ENCODE peak calls at places on chromosomes 2 and 18, in eight cellular contexts. I, A, R, F, U, E, V and K are unnamed samples.

GRCh38 chr18:45596048-45596447 is 19.2 kb upstream of the SLC14A2 start:
- DNase-seq in U (no peak), E (no peak), A (no peak), F (no peak), V (no peak), R (no peak), I (no peak), K (no peak)

GRCh38 chr2:226511327-226511726 is 288.3 kb downstream of the IRS1 start:
- DNase-seq in R (no peak), A (no peak), V (no peak), E (no peak), F (no peak), U (no peak), I (no peak), K (no peak)

GRCh38 chr2:21687589-21687988 is 563.8 kb downstream of the TDRD15 start:
- DNase-seq in V (no peak), E (peak; percentile 76), F (no peak), I (no peak), U (no peak), A (no peak), R (no peak), K (no peak)

GRCh38 chr2:182858671-182859070 is 7.8 kb downstream of the FRZB start:
- DNase-seq in V (peak; percentile 82), U (no peak), F (peak; percentile 5), E (no peak), I (no peak), A (no peak), R (no peak), K (no peak)

GRCh38 chr2:23627236-23627990 is 242.4 kb downstream of the KLHL29 start:
- DNase-seq in E (no peak), F (no peak), V (no peak), I (no peak), U (no peak), A (no peak), R (no peak), K (no peak)

GRCh38 chr2:231699006-231699405 is 9.3 kb upstream of the PTMA start:
- DNase-seq in A (no peak), E (no peak), U (no peak), I (no peak), V (peak; percentile 78), F (no peak), R (no peak), K (no peak)

GRCh38 chr18:36095936-36096519 is 28.7 kb upstream of the RPRD1A start:
- DNase-seq in F (peak; percentile 64), A (peak; percentile 58), V (peak; percentile 65), U (no peak), I (peak; percentile 63), R (peak; percentile 17), E (peak; percentile 62), K (no peak)

GRCh38 chr2:133130548-133131246 is 437.6 kb downstream of the NCKAP5 start:
- DNase-seq in U (no peak), A (no peak), E (no peak), I (no peak), F (no peak), V (peak; percentile 21), R (no peak), K (no peak)

GRCh38 chr18:75837316-75837715 is 409.8 kb upstream of the SMIM21 start:
- DNase-seq in R (no peak), U (no peak), I (no peak), F (no peak), E (no peak), A (no peak), V (no peak), K (peak; percentile 56)

GRCh38 chr2:32739679-32740078 is 111.8 kb downstream of the TTC27 start:
- DNase-seq in V (no peak), F (no peak), I (no peak), A (no peak), R (no peak), E (no peak), U (no peak), K (no peak)

GRCh38 chr18:2932247-2933181 is 80.4 kb downstream of the LPIN2 start:
- DNase-seq in I (peak; percentile 78), V (peak; percentile 45), E (peak; percentile 69), F (peak; percentile 70), U (no peak), R (peak; percentile 65), A (peak; percentile 81), K (no peak)

GRCh38 chr2:148317598-148317997 is 296.7 kb downstream of the MBD5 start:
- DNase-seq in A (no peak), R (no peak), U (no peak), V (no peak), E (no peak), F (no peak), I (no peak), K (no peak)

GRCh38 chr18:23943104-23943503 is 71.5 kb upstream of the TTC39C start:
- DNase-seq in F (no peak), R (no peak), V (no peak), U (no peak), I (no peak), E (peak; percentile 83), A (no peak), K (no peak)

GRCh38 chr2:124983595-124983994 is 958.5 kb downstream of the CNTNAP5 start:
- DNase-seq in A (no peak), U (no peak), V (peak; percentile 93), R (peak; percentile 35), I (no peak), F (peak; percentile 12), E (no peak), K (no peak)

GRCh38 chr2:167293172-167293781 is 405.0 kb downstream of the XIRP2 start:
- DNase-seq in V (peak; percentile 50), U (peak; percentile 56), E (peak; percentile 18), R (peak; percentile 2), I (peak; percentile 54), F (no peak), A (no peak), K (no peak)

GRCh38 chr2:45888167-45888566 is 236.7 kb downstream of the PRKCE start:
- DNase-seq in I (no peak), U (no peak), E (no peak), V (peak; percentile 33), A (no peak), F (peak; percentile 50), R (no peak), K (no peak)

GRCh38 chr2:176161817-176162626 is 4.9 kb downstream of the HOXD3 start:
- DNase-seq in E (no peak), V (peak; percentile 90), R (no peak), I (no peak), A (no peak), F (peak; percentile 31), U (no peak), K (no peak)

GRCh38 chr2:180979086-180979934 is 1.1 kb upstream of the UBE2E3 start:
- DNase-seq in I (peak; percentile 36), R (no peak), F (peak; percentile 74), U (no peak), A (peak; percentile 8), E (no peak), V (peak; percentile 88), K (no peak)

DNA sequence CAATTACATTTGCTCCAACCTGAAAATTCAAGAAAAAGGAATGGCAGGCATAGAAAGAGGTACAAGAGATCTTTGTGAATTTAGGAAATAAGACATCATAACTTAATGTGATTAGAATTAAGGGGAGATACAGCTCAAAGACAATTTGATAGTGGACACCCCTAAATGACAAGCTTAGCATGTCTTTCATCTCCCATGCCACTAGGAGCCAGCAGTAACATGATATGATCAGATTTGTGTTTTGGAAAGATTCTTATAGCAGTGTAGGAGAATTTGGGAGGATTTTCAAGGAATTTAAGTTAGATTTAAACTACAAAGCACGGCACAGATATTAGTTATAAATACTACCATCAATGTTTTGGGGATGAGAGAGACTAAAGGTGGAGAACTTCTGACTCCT is 340.8 kb downstream of the RDH14 start:
- DNase-seq in U (no peak), R (no peak), I (no peak), F (peak; percentile 5), V (no peak), A (no peak), E (no peak), K (no peak)
- TF ChIP-seq CTCF in U (no peak), R (no peak), I (peak; percentile 38), F (peak; percentile 63), V (peak; percentile 44), A (no peak), E (no peak), K (no peak)

DNA sequence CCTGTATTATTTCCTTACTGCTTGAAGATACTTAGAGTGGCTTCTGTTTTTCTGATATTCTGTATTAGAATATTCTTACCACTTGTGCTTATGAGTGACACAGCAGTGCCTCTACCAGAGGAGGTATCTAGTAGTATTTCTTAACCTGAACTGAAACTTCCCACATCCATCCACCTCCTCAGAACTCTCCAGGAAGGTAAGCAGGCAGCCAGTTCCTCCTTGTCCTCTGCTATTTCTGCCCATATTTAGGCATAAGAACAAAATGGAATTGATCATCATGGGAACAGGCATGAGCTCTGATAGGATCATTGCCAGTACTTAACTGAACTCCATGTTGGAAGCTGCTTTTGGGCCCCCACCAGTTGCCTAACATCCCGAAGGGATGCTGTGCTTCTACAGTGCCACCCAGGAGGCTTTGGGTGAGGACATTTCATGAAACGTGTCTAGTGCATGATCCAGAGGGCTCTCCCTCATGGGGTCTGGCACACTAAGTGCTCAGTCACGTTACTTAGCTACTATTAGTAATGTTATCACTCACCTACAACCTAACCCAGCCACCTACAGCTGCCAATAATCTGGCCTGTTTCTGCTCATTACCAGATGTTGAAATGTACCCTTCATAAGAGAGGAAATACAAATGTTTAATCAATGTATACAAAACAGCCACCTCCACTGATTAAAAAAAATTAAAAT is 520.7 kb downstream of the EIPR1 start:
- DNase-seq in V (no peak), E (no peak), F (no peak), A (no peak), R (no peak), U (no peak), I (no peak), K (no peak)
- TF ChIP-seq CTCF in V (no peak), E (no peak), F (no peak), A (no peak), R (no peak), U (no peak), I (no peak), K (no peak)

DNA sequence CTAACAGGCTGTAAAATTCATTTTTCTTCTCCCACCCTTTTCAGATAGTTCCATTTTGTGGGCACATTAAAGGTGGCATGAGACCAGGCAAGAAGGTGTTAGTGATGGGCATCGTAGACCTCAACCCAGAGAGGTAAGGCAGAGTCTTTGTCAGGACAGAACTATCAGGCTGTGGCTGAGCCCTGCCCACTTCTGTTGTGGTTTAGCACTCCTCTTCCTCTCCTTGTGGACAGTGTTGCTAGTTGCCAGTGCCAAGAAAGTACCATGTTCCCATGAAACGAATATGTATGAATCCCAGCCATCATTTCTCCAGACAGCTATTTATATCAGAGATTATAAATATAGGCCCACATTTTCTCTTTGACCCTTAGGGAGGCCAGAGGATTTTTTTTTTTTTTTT is 1.6 kb downstream of the LGALSL start:
- DNase-seq in F (no peak), E (no peak), U (no peak), V (no peak), A (no peak), R (peak; percentile 12), I (no peak), K (no peak)
- TF ChIP-seq CTCF in F (no peak), E (no peak), U (no peak), V (no peak), A (no peak), R (no peak), I (no peak), K (no peak)

DNA sequence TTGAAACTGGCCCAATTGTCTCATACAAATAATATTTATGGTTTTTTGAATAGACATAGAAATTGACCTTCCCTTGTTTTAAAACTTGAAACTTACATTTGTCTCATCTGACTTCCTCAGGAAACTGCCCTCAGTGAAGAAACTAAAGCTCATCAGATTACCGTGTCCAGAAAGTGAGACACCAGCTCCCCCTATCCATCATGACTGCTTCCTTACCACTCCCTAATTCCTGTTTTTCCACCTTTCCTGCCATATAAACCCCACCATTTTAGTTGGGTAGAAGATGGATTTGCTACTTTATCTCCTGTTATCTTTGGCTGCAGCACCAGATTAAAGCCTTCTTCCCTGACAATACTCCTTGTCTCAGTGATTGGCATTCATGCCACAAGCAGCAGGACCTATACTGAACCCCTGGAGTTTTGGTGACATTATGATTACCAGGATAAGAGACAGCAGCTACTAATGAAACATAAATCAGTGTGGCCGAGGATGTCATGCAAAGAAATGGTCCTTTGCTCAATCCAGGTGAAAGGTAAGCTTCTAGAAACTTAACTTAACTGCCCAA is 1627.6 kb upstream of the ZEB2 start:
- DNase-seq in E (no peak), F (no peak), A (no peak), V (no peak), I (no peak), U (no peak), R (no peak), K (no peak)
- TF ChIP-seq CTCF in E (no peak), F (no peak), A (no peak), V (no peak), I (peak; percentile 24), U (no peak), R (no peak), K (peak; percentile 11)